ENCODE peak calls at places on chromosomes 7 and 10, in five cellular contexts. S is heart left ventricle; F is DND-41; H is CD8-positive, alpha-beta memory T cell; R is endodermal cell. O is an unnamed sample. For H3K4me1, the result is how much of the 10 kb centered on the place peaks cover.

GRCh38 chr7:85829817-85830432 is 643.1 kb upstream of the SEMA3D start:
- DNase-seq in S (no peak), F (no peak), H (no peak), R (no peak), O (no peak)

GRCh38 chr7:101973130-101973529 is 155.7 kb downstream of the CUX1 start:
- DNase-seq in S (no peak), F (no peak), H (no peak), R (no peak), O (no peak)

GRCh38 chr7:159005618-159006017 is 139.0 kb downstream of the VIPR2 start:
- DNase-seq in S (no peak), F (no peak), H (no peak), R (no peak), O (no peak)

GRCh38 chr10:86327954-86328705 is 38.5 kb downstream of the GRID1 start:
- DNase-seq in S (no peak), F (no peak), H (no peak), R (no peak), O (no peak)

GRCh38 chr7:157615101-157615817 is 278.5 kb downstream of the DNAJB6 start:
- DNase-seq in S (peak), F (no peak), H (no peak), R (no peak), O (no peak)

GRCh38 chr10:114243661-114244060 is 4.6 kb downstream of the VWA2 start:
- DNase-seq in S (no peak), F (no peak), H (no peak), R (no peak), O (no peak)

GRCh38 chr7:114217026-114217425 is 197.6 kb upstream of the FOXP2 start:
- DNase-seq in S (no peak), F (no peak), H (no peak), R (no peak), O (no peak)

GRCh38 chr10:77824893-77825292 is 101.7 kb downstream of the DLG5 start:
- DNase-seq in S (no peak), F (no peak), H (no peak), R (no peak), O (no peak)

GRCh38 chr7:71442492-71443196 is 310.7 kb downstream of the GALNT17 start:
- DNase-seq in S (no peak), F (peak), H (no peak), R (no peak), O (no peak)

GRCh38 chr10:59887006-59887405 is 19.4 kb downstream of the CCDC6 start:
- DNase-seq in S (no peak), F (no peak), H (no peak), R (no peak), O (no peak)

GRCh38 chr10:66176772-66177171 is 749.1 kb upstream of the LRRTM3 start:
- DNase-seq in S (no peak), F (no peak), H (no peak), R (no peak), O (no peak)

GRCh38 chr10:100183482-100183881 is 2.3 kb downstream of the ERLIN1 start:
- DNase-seq in S (no peak), F (no peak), H (no peak), R (no peak), O (peak)

GRCh38 chr7:69832356-69832755 is 234.1 kb downstream of the AUTS2 start:
- DNase-seq in S (no peak), F (no peak), H (no peak), R (no peak), O (no peak)

GRCh38 chr10:98589007-98589406 is 142.3 kb upstream of the HPS1 start:
- DNase-seq in S (no peak), F (no peak), H (no peak), R (no peak), O (no peak)

GRCh38 chr7:6437251-6437650 is 10.5 kb downstream of the DAGLB start:
- DNase-seq in S (no peak), F (no peak), H (no peak), R (no peak), O (no peak)

GRCh38 chr7:24427048-24427447 is 143.1 kb downstream of the NPY start:
- DNase-seq in S (no peak), F (no peak), H (no peak), R (peak), O (no peak)

GRCh38 chr7:149500201-149500600 is 2.6 kb upstream of the ZNF746 start:
- DNase-seq in S (no peak), F (no peak), H (no peak), R (no peak), O (no peak)

GRCh38 chr10:126262186-126262838 is 126.0 kb downstream of the ADAM12 start:
- DNase-seq in S (no peak), F (no peak), H (no peak), R (peak), O (no peak)

GRCh38 chr10:101224910-101225823 is 4.1 kb downstream of the LBX1 start:
- DNase-seq in S (no peak), F (no peak), H (no peak), R (peak), O (no peak)

GRCh38 chr10:117541909-117542705 is 439 bp upstream of the EMX2 start:
- DNase-seq in S (no peak), F (no peak), H (no peak), R (peak), O (no peak)

GRCh38 chr10:78382776-78383175 is 349.1 kb downstream of the RPS24 start:
- DNase-seq in S (no peak), F (no peak), H (no peak), R (no peak), O (no peak)

GRCh38 chr7:87574630-87575029 is 26.1 kb downstream of the ABCB1 start:
- DNase-seq in S (no peak), F (no peak), H (no peak), R (no peak), O (no peak)

GRCh38 chr10:48507933-48508830 is 96.7 kb downstream of the ARHGAP22 start:
- DNase-seq in S (peak), F (no peak), H (no peak), R (peak), O (peak)

GRCh38 chr7:133770863-133771492 is 356.2 kb upstream of the LRGUK start:
- DNase-seq in S (no peak), F (no peak), H (no peak), R (no peak), O (no peak)

GRCh38 chr7:3154881-3155494 is 111.3 kb upstream of the CARD11 start:
- DNase-seq in S (no peak), F (peak), H (peak), R (peak), O (peak)

GRCh38 chr10:3172081-3172445 is 519 bp downstream of the PITRM1 start:
- DNase-seq in S (no peak), F (no peak), H (no peak), R (no peak), O (peak)

GRCh38 chr10:100656479-100656878 is 88.9 kb upstream of the PAX2 start:
- DNase-seq in S (no peak), F (no peak), H (no peak), R (peak), O (no peak)

GRCh38 chr7:157467496-157468212 is 130.8 kb downstream of the DNAJB6 start:
- DNase-seq in S (no peak), F (no peak), H (no peak), R (peak), O (no peak)

GRCh38 chr7:131196808-131197207 is 130.9 kb upstream of the MKLN1 start:
- DNase-seq in S (no peak), F (no peak), H (no peak), R (peak), O (no peak)

GRCh38 chr10:33675235-33675634 is 340.8 kb upstream of the NRP1 start:
- DNase-seq in S (no peak), F (no peak), H (no peak), R (no peak), O (no peak)

GRCh38 chr10:80444646-80445319 is 9.3 kb upstream of the TSPAN14 start:
- DNase-seq in S (peak), F (peak), H (peak), R (peak), O (peak)

GRCh38 chr10:122516733-122517132 is 43.8 kb upstream of the DMBT1 start:
- DNase-seq in S (no peak), F (peak), H (no peak), R (no peak), O (no peak)

GRCh38 chr7:32518534-32519140 is 23.3 kb downstream of the AVL9 start:
- DNase-seq in S (no peak), F (no peak), H (no peak), R (no peak), O (no peak)

GRCh38 chr7:6279341-6279740 is 6.9 kb upstream of the CYTH3 start:
- DNase-seq in S (no peak), F (no peak), H (no peak), R (no peak), O (no peak)

GRCh38 chr7:91266067-91266930 is 2.1 kb downstream of the FZD1 start:
- DNase-seq in S (peak), F (no peak), H (no peak), R (peak), O (peak)

GRCh38 chr10:71888248-71888622 is 37.2 kb upstream of the PSAP start:
- DNase-seq in S (no peak), F (no peak), H (no peak), R (no peak), O (no peak)

DNA sequence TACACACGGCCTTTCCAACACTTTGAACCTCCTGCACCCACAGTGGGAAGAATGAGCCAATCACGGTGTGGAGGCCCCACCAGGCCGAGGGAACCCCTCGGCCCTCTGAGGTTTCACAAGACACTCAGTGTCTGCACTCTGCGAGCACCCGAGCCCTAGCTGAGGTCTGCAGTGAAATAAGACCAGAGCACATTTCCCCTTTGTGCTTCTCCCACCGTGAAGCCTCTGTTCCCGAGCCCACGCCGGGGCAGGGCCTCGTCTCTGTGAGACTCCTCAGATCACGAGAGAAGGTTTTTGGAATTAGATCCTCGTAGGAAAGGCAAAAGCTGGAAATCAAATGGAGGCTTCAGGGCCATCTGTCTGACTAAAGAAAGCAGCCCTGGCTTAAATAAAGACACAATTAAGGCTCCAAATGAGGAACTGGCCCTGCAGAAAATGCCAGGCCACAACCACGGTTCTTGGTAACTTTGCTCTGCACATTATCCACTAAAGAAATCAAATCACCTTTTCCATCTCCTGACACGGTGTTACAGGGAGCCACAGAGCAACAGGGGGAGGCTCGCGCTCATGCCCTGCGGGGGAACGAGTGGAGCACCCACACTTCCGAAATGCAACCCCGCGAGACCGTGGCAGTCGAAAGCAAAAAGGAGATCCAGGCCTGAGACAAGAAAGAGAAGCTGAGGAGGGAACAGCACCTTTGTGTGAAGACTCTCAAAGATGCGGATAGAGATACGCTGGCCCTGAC is 43.7 kb downstream of the FAM53B start:
- DNase-seq in S (no peak), F (no peak), H (no peak), R (no peak), O (no peak)
- H3K4me1 ChIP-seq in S (half or more), F (under half), H (half or more), R (under half), O (under half)

GRCh38 chr10:62638062-62638477 is 166.4 kb upstream of the ADO start:
- DNase-seq in S (no peak), F (no peak), H (no peak), R (no peak), O (no peak)
- H3K27ac ChIP-seq in S (peak), F (no peak), H (peak), R (no peak), O (peak)

DNA sequence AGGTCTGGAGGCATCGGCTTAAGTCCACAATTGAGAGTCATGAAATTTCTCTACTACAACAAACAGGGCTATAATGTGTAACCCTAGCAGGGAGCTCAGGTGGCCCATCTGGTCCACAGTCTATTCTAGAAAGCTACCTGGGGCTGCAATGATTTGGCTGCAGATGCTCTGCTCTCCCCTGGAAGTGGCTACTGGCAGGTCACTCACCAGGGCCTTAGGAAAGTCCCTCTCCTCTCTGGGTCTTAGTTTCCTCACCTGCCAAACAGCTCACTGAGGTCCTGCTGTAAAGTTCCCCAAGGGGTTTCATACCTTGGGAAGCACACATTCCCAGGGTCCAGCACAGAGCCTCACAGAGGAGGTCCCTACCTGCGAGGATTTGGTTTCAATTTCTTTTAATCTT is 2.5 kb downstream of the IGFBP3 start:
- DNase-seq in S (no peak), F (no peak), H (no peak), R (peak), O (no peak)
- H3K4me1 ChIP-seq in S (under half), F (under half), H (under half), R (under half), O (under half)

GRCh38 chr7:139861794-139862193 is 32.7 kb downstream of the TBXAS1 start:
- DNase-seq in S (no peak), F (no peak), H (no peak), R (no peak), O (no peak)

GRCh38 chr7:139855498-139856270 is 26.6 kb downstream of the TBXAS1 start:
- DNase-seq in S (peak), F (peak), H (no peak), R (no peak), O (peak)

GRCh38 chr7:139857791-139858190 is 28.7 kb downstream of the TBXAS1 start:
- DNase-seq in S (no peak), F (no peak), H (no peak), R (no peak), O (peak)

GRCh38 chr7:139854803-139855497 is 25.9 kb downstream of the TBXAS1 start:
- DNase-seq in S (no peak), F (no peak), H (peak), R (no peak), O (peak)

DNA sequence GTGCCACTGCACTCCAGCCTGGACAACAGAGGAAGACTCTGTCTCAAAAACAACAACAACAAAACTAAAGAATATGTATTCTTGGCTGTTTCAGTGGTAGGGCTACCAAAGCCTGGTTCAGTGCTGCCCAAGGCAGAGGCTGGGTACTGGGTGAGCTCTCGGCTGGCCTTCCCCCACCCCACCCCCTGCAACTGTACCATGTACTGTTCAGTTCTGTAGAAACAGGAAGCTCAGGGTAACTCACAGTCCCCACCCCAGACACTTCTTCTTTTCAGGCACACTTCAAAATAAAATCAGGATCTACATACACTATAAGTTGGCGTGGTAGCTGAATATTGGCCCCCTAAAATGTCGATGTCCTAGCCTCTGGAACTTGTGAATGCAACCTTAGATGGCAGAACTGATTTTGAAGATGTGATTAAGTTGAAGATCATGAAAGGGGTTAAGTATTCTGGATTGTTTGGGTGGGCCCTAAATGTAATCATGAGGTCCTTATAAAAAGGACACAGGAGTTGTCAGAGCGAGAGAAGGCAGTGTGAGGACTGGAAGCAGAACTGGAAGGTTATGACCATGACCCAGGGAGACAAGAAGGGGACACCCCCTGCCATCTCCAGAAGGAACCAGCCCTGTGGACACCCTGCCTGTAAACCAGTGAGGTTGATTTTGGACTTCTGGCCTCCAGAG is 31.2 kb downstream of the TBXAS1 start:
- DNase-seq in S (peak), F (no peak), H (no peak), R (no peak), O (peak)
- H3K27ac ChIP-seq in S (no peak), F (no peak), H (no peak), R (no peak), O (no peak)

GRCh38 chr7:27123021-27123476 is 7.5 kb downstream of the HOXA4 start:
- DNase-seq in S (no peak), F (no peak), H (no peak), R (no peak), O (peak)
- H3K4me1 ChIP-seq in S (under half), F (under half), H (under half), R (under half), O (under half)

DNA sequence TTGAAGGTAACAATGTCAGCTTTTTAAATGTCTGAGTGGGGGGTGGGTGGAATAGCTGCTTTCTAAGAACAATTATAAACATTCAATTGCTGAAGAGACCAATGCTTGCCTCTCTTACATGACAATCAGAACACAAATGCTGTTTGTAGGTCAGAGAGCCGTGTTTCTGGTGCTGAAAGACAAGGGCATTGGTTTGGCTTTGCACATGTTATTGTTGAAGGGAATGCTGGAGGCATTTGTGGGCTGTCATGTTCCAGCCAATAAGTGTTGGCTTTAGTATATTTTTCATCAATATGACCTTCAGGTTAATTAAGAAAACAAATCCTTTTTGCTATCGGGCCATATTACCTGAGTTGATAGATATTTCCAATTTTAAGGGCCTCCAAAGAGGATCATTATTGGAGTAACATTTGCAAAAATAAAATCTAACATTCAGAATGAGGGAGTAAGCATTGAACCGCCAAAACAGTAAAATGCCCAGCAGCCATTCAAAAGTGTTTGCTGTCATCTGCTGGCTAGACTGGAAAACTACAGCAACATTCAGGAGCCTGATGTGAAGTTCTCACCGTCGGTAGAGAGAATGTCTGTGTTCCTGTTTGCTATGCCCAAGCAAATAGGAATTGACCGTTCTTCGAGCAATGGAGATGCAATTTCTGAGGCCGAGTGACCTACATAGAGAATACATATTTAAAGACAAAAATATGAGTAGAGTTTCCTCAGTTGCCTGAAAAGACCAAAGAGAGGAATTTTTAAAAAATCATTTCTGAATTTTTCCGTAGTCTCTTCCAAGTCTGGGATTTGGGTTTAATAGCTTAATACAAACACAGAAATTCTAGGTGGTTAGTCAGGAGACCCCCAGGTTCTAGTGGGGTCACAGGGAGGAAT is 118.9 kb downstream of the APBB1IP start:
- DNase-seq in S (no peak), F (peak), H (peak), R (peak), O (no peak)
- H3K27ac ChIP-seq in S (no peak), F (peak), H (no peak), R (no peak), O (no peak)

GRCh38 chr7:28479507-28479947 is 67.2 kb downstream of the CREB5 start:
- DNase-seq in S (no peak), F (no peak), H (no peak), R (no peak), O (no peak)
- H3K4me1 ChIP-seq in S (under half), F (under half), H (under half), R (under half), O (under half)

GRCh38 chr7:96831446-96831845 is 121.8 kb upstream of the SEM1 start:
- DNase-seq in S (no peak), F (no peak), H (no peak), R (no peak), O (no peak)

GRCh38 chr7:96833701-96834453 is 124.2 kb upstream of the SEM1 start:
- DNase-seq in S (no peak), F (no peak), H (no peak), R (no peak), O (no peak)

GRCh38 chr7:96827701-96828100 is 118.1 kb upstream of the SEM1 start:
- DNase-seq in S (no peak), F (no peak), H (no peak), R (peak), O (no peak)

GRCh38 chr7:96837583-96837982 is 127.9 kb upstream of the SEM1 start:
- DNase-seq in S (no peak), F (peak), H (peak), R (no peak), O (no peak)

GRCh38 chr7:96832107-96832506 is 122.5 kb upstream of the SEM1 start:
- DNase-seq in S (no peak), F (no peak), H (no peak), R (no peak), O (no peak)
- H3K27ac ChIP-seq in S (no peak), F (no peak), H (no peak), R (no peak), O (no peak)